ENCODE peak calls at places on chromosomes 12 and 14, in nine cellular contexts. One of them, this sample, is unnamed. For H3K36me3, the result is how much of the 10 kb centered on the place peaks cover.

GRCh38 chr14:70014696-70015095 is 135.5 kb downstream of the SMOC1 start:
- DNase-seq in Panc1: no peak
- DNase-seq in transverse colon: no peak
- DNase-seq in stomach: no peak
- DNase-seq in suprapubic skin: no peak
- DNase-seq in sigmoid colon: no peak
- DNase-seq in H1: no peak
- DNase-seq in breast epithelium: no peak
- DNase-seq in SK-N-SH: no peak
- DNase-seq in this sample: no peak

GRCh38 chr12:52873832-52874572 is 25.2 kb upstream of the KRT78 start:
- DNase-seq in transverse colon: peak
- DNase-seq in breast epithelium: peak
- DNase-seq in sigmoid colon: peak
- DNase-seq in suprapubic skin: peak
- DNase-seq in H1: peak
- DNase-seq in Panc1: no peak
- DNase-seq in stomach: peak
- DNase-seq in SK-N-SH: peak
- DNase-seq in this sample: peak

GRCh38 chr12:57255916-57256315 is 4.9 kb upstream of the STAC3 start:
- DNase-seq in breast epithelium: no peak
- DNase-seq in SK-N-SH: no peak
- DNase-seq in transverse colon: no peak
- DNase-seq in sigmoid colon: no peak
- DNase-seq in H1: no peak
- DNase-seq in stomach: no peak
- DNase-seq in Panc1: no peak
- DNase-seq in suprapubic skin: no peak
- DNase-seq in this sample: no peak

GRCh38 chr14:22071001-22071400 is 397.4 kb upstream of the OR4E1 start:
- DNase-seq in H1: no peak
- DNase-seq in stomach: no peak
- DNase-seq in suprapubic skin: no peak
- DNase-seq in Panc1: no peak
- DNase-seq in breast epithelium: no peak
- DNase-seq in sigmoid colon: no peak
- DNase-seq in transverse colon: peak
- DNase-seq in SK-N-SH: no peak
- DNase-seq in this sample: no peak

GRCh38 chr14:95994593-95994928 is 44.6 kb upstream of the C14orf132 start:
- DNase-seq in Panc1: no peak
- DNase-seq in stomach: no peak
- DNase-seq in breast epithelium: no peak
- DNase-seq in transverse colon: no peak
- DNase-seq in SK-N-SH: no peak
- DNase-seq in H1: no peak
- DNase-seq in sigmoid colon: no peak
- DNase-seq in suprapubic skin: no peak
- DNase-seq in this sample: no peak

GRCh38 chr14:24312736-24313507 is 1.6 kb downstream of the LTB4R start:
- DNase-seq in Panc1: no peak
- DNase-seq in transverse colon: peak
- DNase-seq in breast epithelium: no peak
- DNase-seq in sigmoid colon: peak
- DNase-seq in H1: no peak
- DNase-seq in suprapubic skin: no peak
- DNase-seq in stomach: no peak
- DNase-seq in SK-N-SH: no peak
- DNase-seq in this sample: no peak

GRCh38 chr12:92400006-92400405 is 254.4 kb upstream of the BTG1 start:
- DNase-seq in sigmoid colon: no peak
- DNase-seq in SK-N-SH: no peak
- DNase-seq in transverse colon: peak
- DNase-seq in suprapubic skin: no peak
- DNase-seq in stomach: no peak
- DNase-seq in H1: no peak
- DNase-seq in breast epithelium: no peak
- DNase-seq in Panc1: no peak
- DNase-seq in this sample: no peak

GRCh38 chr12:121514184-121514742 is 66.6 kb downstream of the KDM2B start:
- DNase-seq in suprapubic skin: no peak
- DNase-seq in transverse colon: no peak
- DNase-seq in Panc1: no peak
- DNase-seq in stomach: no peak
- DNase-seq in sigmoid colon: no peak
- DNase-seq in SK-N-SH: peak
- DNase-seq in H1: no peak
- DNase-seq in breast epithelium: no peak
- DNase-seq in this sample: no peak

DNA sequence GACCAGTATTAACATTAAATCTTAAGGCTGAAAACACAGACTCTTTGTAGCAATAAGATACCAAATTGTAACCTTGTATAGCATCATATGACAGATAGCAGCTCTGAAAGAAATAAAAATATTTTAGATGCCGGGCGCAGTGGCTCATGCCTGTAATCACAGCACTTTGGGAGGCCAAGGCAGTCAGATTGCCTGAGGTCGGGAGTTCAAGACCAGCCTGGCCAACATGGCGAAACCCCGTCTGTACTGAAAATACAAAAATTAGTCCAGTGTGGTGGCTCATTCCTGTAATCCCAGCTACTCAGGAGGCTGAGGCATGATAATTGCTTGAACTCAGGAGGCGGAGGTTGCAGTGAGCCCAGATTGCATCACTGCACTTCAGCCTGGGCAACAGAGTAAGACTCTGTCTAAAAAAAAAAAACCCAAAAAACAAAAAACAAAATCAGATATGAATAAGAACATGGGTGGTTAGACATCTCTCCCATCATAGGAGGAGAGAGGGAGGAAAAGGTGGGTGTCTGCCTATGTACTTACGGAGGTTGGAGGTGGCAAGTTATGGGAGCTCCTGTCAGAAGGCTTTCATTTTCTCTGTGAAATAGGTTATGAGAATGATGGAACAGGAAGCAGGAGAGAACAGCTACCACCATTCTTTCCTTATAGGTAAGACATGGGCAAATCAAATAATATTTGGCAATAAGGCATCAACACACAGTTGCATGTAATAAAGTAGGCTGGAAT is 7.6 kb upstream of the HEBP1 start:
- DNase-seq in Panc1: no peak
- DNase-seq in transverse colon: no peak
- DNase-seq in stomach: no peak
- DNase-seq in H1: no peak
- DNase-seq in breast epithelium: no peak
- DNase-seq in SK-N-SH: no peak
- DNase-seq in suprapubic skin: no peak
- DNase-seq in sigmoid colon: no peak
- DNase-seq in this sample: no peak
- TF ChIP-seq POLR2AphosphoS5 in Panc1: no peak
- TF ChIP-seq POLR2AphosphoS5 in transverse colon: no peak
- TF ChIP-seq POLR2AphosphoS5 in stomach: no peak
- TF ChIP-seq POLR2AphosphoS5 in H1: no peak
- TF ChIP-seq POLR2AphosphoS5 in breast epithelium: no peak
- TF ChIP-seq POLR2AphosphoS5 in SK-N-SH: no peak
- TF ChIP-seq POLR2AphosphoS5 in suprapubic skin: no peak
- TF ChIP-seq POLR2AphosphoS5 in sigmoid colon: no peak
- TF ChIP-seq POLR2AphosphoS5 in this sample: no peak

DNA sequence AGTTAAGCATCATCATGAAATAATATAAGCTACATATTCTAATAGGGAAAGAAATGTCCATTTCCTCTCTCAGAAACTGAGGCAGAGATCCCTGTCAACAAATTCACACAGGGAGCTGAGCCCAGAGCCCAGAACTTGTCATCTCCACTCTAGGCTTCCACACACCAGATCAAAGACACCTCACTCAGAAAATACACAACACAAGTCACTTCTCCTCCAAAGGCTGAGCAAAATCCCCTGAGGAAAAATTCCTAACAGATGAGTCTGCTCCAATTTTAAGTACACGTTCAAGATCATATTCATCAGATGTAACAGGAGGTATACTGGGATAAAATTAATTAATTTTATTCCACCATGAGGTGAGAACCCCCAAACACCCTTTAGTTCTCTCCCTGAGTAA is 227.3 kb downstream of the DPF3 start:
- DNase-seq in suprapubic skin: no peak
- DNase-seq in transverse colon: no peak
- DNase-seq in stomach: no peak
- DNase-seq in Panc1: no peak
- DNase-seq in SK-N-SH: no peak
- DNase-seq in H1: no peak
- DNase-seq in sigmoid colon: no peak
- DNase-seq in breast epithelium: no peak
- DNase-seq in this sample: no peak
- H3K27ac ChIP-seq in suprapubic skin: no peak
- H3K27ac ChIP-seq in transverse colon: no peak
- H3K27ac ChIP-seq in stomach: no peak
- H3K27ac ChIP-seq in Panc1: no peak
- H3K27ac ChIP-seq in SK-N-SH: peak
- H3K27ac ChIP-seq in H1: no peak
- H3K27ac ChIP-seq in sigmoid colon: no peak
- H3K27ac ChIP-seq in breast epithelium: peak
- H3K27ac ChIP-seq in this sample: no peak

GRCh38 chr12:124487065-124487833 is 80.2 kb downstream of the NCOR2 start:
- DNase-seq in transverse colon: no peak
- DNase-seq in breast epithelium: no peak
- DNase-seq in suprapubic skin: no peak
- DNase-seq in SK-N-SH: no peak
- DNase-seq in H1: no peak
- DNase-seq in Panc1: no peak
- DNase-seq in sigmoid colon: no peak
- DNase-seq in stomach: no peak
- DNase-seq in this sample: no peak

GRCh38 chr12:124487834-124488165 is 79.6 kb downstream of the NCOR2 start:
- DNase-seq in transverse colon: no peak
- DNase-seq in suprapubic skin: no peak
- DNase-seq in breast epithelium: no peak
- DNase-seq in H1: no peak
- DNase-seq in sigmoid colon: no peak
- DNase-seq in Panc1: no peak
- DNase-seq in stomach: no peak
- DNase-seq in SK-N-SH: no peak
- DNase-seq in this sample: no peak

GRCh38 chr12:124489915-124490583 is 77.4 kb downstream of the NCOR2 start:
- DNase-seq in transverse colon: no peak
- DNase-seq in suprapubic skin: no peak
- DNase-seq in breast epithelium: no peak
- DNase-seq in Panc1: no peak
- DNase-seq in stomach: no peak
- DNase-seq in H1: no peak
- DNase-seq in SK-N-SH: no peak
- DNase-seq in sigmoid colon: no peak
- DNase-seq in this sample: no peak

GRCh38 chr12:124489220-124489619 is 78.2 kb downstream of the NCOR2 start:
- DNase-seq in sigmoid colon: no peak
- DNase-seq in breast epithelium: no peak
- DNase-seq in suprapubic skin: no peak
- DNase-seq in H1: no peak
- DNase-seq in stomach: no peak
- DNase-seq in transverse colon: no peak
- DNase-seq in SK-N-SH: no peak
- DNase-seq in Panc1: no peak
- DNase-seq in this sample: no peak

DNA sequence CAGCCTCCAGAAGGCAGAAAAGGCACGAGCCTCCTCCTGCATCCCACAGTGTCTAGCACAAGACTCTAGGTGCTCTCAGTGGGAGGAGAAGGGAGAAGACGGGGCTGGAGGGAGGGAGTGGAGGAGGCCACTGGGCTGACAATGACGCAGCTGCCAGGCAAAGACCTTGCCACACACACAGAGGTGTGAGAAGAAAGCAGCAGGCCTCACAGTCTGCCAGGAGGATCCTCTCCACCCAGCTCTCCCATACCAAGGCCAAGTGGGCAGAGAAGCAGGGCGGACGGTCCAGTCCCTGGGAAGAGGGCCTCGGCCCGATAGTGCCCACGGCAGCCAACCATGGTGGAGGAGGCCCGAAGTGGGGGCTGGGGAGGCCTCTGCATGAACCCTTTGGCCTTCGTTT is 78.9 kb downstream of the NCOR2 start:
- DNase-seq in SK-N-SH: no peak
- DNase-seq in stomach: no peak
- DNase-seq in breast epithelium: no peak
- DNase-seq in Panc1: no peak
- DNase-seq in suprapubic skin: no peak
- DNase-seq in transverse colon: no peak
- DNase-seq in sigmoid colon: no peak
- DNase-seq in H1: no peak
- DNase-seq in this sample: no peak
- H3K36me3 ChIP-seq in SK-N-SH: under half
- H3K36me3 ChIP-seq in stomach: half or more
- H3K36me3 ChIP-seq in breast epithelium: under half
- H3K36me3 ChIP-seq in Panc1: under half
- H3K36me3 ChIP-seq in suprapubic skin: half or more
- H3K36me3 ChIP-seq in transverse colon: under half
- H3K36me3 ChIP-seq in sigmoid colon: under half
- H3K36me3 ChIP-seq in H1: under half
- H3K36me3 ChIP-seq in this sample: under half

GRCh38 chr14:41607966-41608663 is 1.4 kb downstream of the LRFN5 start:
- DNase-seq in stomach: no peak
- DNase-seq in suprapubic skin: peak
- DNase-seq in transverse colon: no peak
- DNase-seq in Panc1: no peak
- DNase-seq in sigmoid colon: peak
- DNase-seq in H1: peak
- DNase-seq in SK-N-SH: no peak
- DNase-seq in breast epithelium: no peak
- DNase-seq in this sample: no peak

GRCh38 chr14:41607119-41607785 is 576 bp downstream of the LRFN5 start:
- DNase-seq in H1: peak
- DNase-seq in sigmoid colon: no peak
- DNase-seq in Panc1: no peak
- DNase-seq in suprapubic skin: no peak
- DNase-seq in stomach: no peak
- DNase-seq in transverse colon: no peak
- DNase-seq in SK-N-SH: no peak
- DNase-seq in breast epithelium: no peak
- DNase-seq in this sample: no peak

GRCh38 chr14:41605550-41606248 is 977 bp upstream of the LRFN5 start:
- DNase-seq in breast epithelium: no peak
- DNase-seq in Panc1: no peak
- DNase-seq in transverse colon: no peak
- DNase-seq in H1: peak
- DNase-seq in SK-N-SH: no peak
- DNase-seq in sigmoid colon: peak
- DNase-seq in stomach: no peak
- DNase-seq in suprapubic skin: no peak
- DNase-seq in this sample: no peak

GRCh38 chr14:41606249-41607118 is at the start of gene LRFN5:
- DNase-seq in suprapubic skin: no peak
- DNase-seq in stomach: no peak
- DNase-seq in SK-N-SH: peak
- DNase-seq in sigmoid colon: peak
- DNase-seq in Panc1: no peak
- DNase-seq in transverse colon: no peak
- DNase-seq in H1: peak
- DNase-seq in breast epithelium: no peak
- DNase-seq in this sample: no peak

DNA sequence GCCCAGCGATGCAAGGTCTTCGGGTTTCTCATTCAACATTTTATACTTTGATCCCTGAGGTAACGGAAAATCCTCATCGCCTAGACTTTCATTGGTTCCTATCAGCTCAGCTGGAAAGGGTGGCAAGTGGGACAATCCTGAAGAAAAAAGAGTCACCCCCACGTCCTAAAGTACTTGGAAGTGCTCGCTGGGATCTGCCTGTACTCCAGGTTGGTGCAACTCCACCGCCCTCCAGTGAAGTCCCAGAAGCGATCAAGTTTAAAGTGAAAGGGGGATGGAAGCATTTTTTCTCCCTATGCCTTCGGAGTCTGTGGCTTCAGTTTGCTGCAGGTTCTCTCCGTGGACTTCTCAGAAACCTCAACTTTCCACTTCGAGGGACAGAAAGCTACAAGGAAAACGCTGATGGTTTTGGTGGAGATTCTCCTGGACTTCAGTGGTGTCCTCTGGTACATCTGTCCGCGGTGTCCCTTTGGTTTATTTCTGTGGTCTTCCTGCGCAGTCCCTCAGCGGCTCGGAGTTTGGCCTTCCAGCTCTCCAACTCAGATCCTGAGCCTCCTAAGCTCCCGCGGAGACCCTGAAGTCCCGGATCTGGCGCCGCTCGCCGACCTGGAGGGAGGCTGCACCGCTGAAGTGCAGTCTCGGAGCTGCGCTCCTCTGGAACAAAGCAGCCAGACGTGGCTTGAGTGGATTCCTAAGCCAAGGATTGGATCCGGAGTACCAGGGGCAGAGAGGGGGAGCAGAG is 1.7 kb upstream of the LRFN5 start:
- DNase-seq in sigmoid colon: peak
- DNase-seq in H1: no peak
- DNase-seq in stomach: no peak
- DNase-seq in Panc1: no peak
- DNase-seq in suprapubic skin: no peak
- DNase-seq in SK-N-SH: no peak
- DNase-seq in breast epithelium: no peak
- DNase-seq in transverse colon: no peak
- DNase-seq in this sample: no peak
- TF ChIP-seq POLR2AphosphoS5 in sigmoid colon: no peak
- TF ChIP-seq POLR2AphosphoS5 in H1: no peak
- TF ChIP-seq POLR2AphosphoS5 in stomach: no peak
- TF ChIP-seq POLR2AphosphoS5 in Panc1: no peak
- TF ChIP-seq POLR2AphosphoS5 in suprapubic skin: no peak
- TF ChIP-seq POLR2AphosphoS5 in SK-N-SH: no peak
- TF ChIP-seq POLR2AphosphoS5 in breast epithelium: no peak
- TF ChIP-seq POLR2AphosphoS5 in transverse colon: no peak
- TF ChIP-seq POLR2AphosphoS5 in this sample: no peak

This sample was measured in prostate gland.